ENCODE peak calls at places on chromosomes 6 and 20, in seven cellular contexts. A is Peyer's patch, K is cardiac fibroblast, L is foreskin fibroblast, R is psoas muscle, V is GM23338, H is lower lobe of right lung. Z is an unnamed sample.

GRCh38 chr6:142369266-142369665 is 67.5 kb downstream of the ADGRG6 start:
- DNase-seq in L (no peak), V (no peak), A (no peak), R (no peak), H (no peak), K (no peak), Z (no peak)

GRCh38 chr6:79117752-79118151 is 39.7 kb upstream of the PHIP start:
- DNase-seq in R (no peak), K (peak; percentile 43), V (no peak), H (no peak), L (peak; percentile 50), A (no peak), Z (no peak)

GRCh38 chr6:42441661-42442081 is 10.1 kb downstream of the TRERF1 start:
- DNase-seq in L (peak; percentile 45), R (no peak), V (peak; percentile 89), A (no peak), H (no peak), K (no peak), Z (peak; percentile 41)

GRCh38 chr6:34248198-34248726 is 544 bp downstream of the SMIM29 start:
- DNase-seq in L (peak; percentile 85), R (peak; percentile 69), K (peak; percentile 53), H (peak; percentile 83), A (peak; percentile 63), V (peak; percentile 65), Z (peak; percentile 66)

GRCh38 chr6:56437171-56437900 is 190.0 kb upstream of the COL21A1 start:
- DNase-seq in L (peak; percentile 51), H (no peak), A (no peak), R (no peak), V (no peak), K (no peak), Z (no peak)

GRCh38 chr6:111339294-111339693 is 143.7 kb downstream of the REV3L start:
- DNase-seq in V (no peak), H (no peak), K (no peak), R (no peak), L (no peak), A (no peak), Z (no peak)

GRCh38 chr20:62728781-62729300 is 20.2 kb downstream of the NTSR1 start:
- DNase-seq in V (no peak), H (peak; percentile 28), K (no peak), A (no peak), L (no peak), R (no peak), Z (no peak)

GRCh38 chr6:44194326-44194725 is 22.4 kb upstream of the MYMX start:
- DNase-seq in V (no peak), L (no peak), A (no peak), K (no peak), H (no peak), R (no peak), Z (no peak)

GRCh38 chr20:4997207-4997606 is 4.1 kb downstream of the SLC23A2 start:
- DNase-seq in V (no peak), L (no peak), H (no peak), R (no peak), A (no peak), K (no peak), Z (no peak)

GRCh38 chr6:73547046-73547445 is 26.2 kb upstream of the EEF1A1 start:
- DNase-seq in L (no peak), A (no peak), V (no peak), R (no peak), H (no peak), K (no peak), Z (no peak)

GRCh38 chr20:35174458-35175216 is 2.8 kb downstream of the PROCR start:
- DNase-seq in V (peak; percentile 81), R (peak; percentile 31), K (no peak), A (no peak), L (no peak), H (no peak), Z (no peak)

DNA sequence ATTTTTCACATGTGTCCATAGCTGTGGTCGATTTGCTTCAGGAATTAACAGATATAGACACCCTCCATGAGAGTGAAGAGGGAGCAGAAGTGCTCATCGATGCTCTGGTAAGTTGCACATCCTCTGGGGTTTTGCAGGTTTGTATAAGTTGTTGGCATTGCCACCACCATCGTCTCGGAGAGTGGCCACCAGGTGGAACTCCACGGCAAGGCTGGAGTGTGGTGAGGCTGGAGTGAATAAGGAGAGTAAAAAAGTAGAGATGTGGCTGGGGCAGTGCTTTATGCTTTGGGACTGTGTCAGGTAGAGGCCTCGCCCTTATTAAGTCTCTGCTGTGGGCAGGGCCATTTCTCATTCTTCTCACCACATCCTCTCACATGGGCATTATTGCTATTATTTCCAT is 63.7 kb downstream of the CTNNBL1 start:
- DNase-seq in H (no peak), K (no peak), V (peak; percentile 16), A (peak; percentile 18), R (no peak), L (no peak), Z (no peak)
- TF ChIP-seq CTCF in H (no peak), K (no peak), V (no peak), A (no peak), R (peak; percentile 41), L (no peak), Z (no peak)

DNA sequence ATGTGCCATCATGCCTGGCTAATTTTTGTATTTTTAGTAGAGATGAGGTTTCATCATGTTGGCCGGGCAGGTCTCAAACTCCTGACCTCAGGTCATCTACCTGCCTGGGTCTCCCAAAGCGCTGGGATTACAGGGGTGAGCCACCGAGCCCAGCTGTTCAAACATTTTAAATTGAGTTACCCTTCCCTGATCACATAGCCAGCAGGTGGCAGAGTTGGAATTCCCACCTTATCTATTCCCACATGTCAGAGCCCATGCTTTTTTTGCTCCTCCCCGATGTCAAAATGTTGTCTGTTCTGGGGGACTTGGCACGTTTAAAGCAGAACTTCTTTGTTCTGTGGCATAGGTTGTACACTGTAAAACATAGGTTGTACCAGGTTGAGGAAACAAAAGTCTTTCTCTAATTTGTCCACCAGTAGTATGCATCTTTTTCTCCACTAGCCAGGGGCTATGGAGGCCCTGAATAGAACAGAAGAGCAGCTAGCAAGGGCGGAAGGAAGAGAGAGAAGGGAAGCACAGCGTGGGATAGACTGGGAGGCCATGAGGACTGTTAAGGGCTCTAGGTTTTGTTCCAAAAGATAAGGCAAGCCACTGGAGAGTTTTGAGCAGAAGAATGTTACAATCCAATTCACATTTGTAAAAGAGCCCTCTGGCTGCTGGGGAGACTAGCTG is 7.3 kb upstream of the LBP start:
- DNase-seq in R (no peak), A (no peak), K (peak; percentile 44), L (peak; percentile 36), V (peak; percentile 87), H (no peak), Z (no peak)
- TF ChIP-seq CTCF in R (peak; percentile 9), A (peak; percentile 46), K (peak; percentile 32), L (peak; percentile 17), V (peak; percentile 67), H (peak; percentile 15), Z (no peak)

GRCh38 chr6:125750692-125751333 is 1.4 kb downstream of the HEY2 start:
- DNase-seq in R (no peak), L (no peak), A (no peak), H (no peak), V (no peak), K (no peak), Z (no peak)

GRCh38 chr6:125751334-125751916 is 2.0 kb downstream of the HEY2 start:
- DNase-seq in A (no peak), L (no peak), K (no peak), H (no peak), V (peak; percentile 46), R (no peak), Z (no peak)

GRCh38 chr6:125752773-125753172 is 3.3 kb downstream of the HEY2 start:
- DNase-seq in R (no peak), L (no peak), H (no peak), V (no peak), K (no peak), A (no peak), Z (no peak)

GRCh38 chr6:125753937-125754259 is 4.5 kb downstream of the HEY2 start:
- DNase-seq in H (no peak), L (no peak), K (no peak), V (no peak), A (no peak), R (no peak), Z (no peak)

GRCh38 chr6:125753218-125753936 is 3.9 kb downstream of the HEY2 start:
- DNase-seq in R (no peak), V (peak; percentile 34), A (no peak), H (no peak), L (peak; percentile 35), K (peak; percentile 70), Z (no peak)
- TF ChIP-seq CTCF in R (peak; percentile 43), V (peak; percentile 75), A (peak; percentile 45), H (peak; percentile 51), L (peak; percentile 26), K (peak; percentile 37), Z (peak; percentile 70)

DNA sequence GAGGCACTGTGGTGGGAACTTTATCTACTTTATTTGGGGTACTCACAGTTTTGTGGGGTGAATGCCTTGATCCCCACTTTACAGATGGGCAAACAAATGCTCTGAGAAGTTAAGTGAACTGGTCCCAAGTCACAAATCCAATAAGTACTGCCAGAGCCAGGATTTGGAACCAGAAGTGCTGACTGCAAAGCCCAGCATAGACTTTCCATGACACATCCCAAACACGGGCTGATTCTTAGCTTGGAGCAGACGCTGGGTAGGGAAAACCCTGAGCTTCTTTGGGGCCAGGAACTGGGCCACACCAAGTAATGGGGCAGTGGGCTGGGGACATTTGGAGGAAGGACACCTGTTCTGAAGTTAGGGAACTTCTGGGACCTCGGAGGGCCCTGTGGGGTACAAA is 20.3 kb downstream of the RIN2 start:
- DNase-seq in R (no peak), L (no peak), K (no peak), A (no peak), H (no peak), V (no peak), Z (no peak)
- TF ChIP-seq CTCF in R (no peak), L (no peak), K (no peak), A (no peak), H (no peak), V (no peak), Z (no peak)

GRCh38 chr6:85015396-85015990 is 251.1 kb upstream of the TBX18 start:
- DNase-seq in K (peak; percentile 85), L (peak; percentile 85), R (peak; percentile 28), H (peak; percentile 60), V (peak; percentile 93), A (no peak), Z (peak; percentile 18)
- TF ChIP-seq CTCF in K (peak; percentile 95), L (peak; percentile 58), R (peak; percentile 42), H (peak; percentile 63), V (peak; percentile 81), A (no peak), Z (peak; percentile 53)

Z was measured in activated CD8-positive, alpha-beta T cell treated with anti-CD3 and anti-CD28 coated beads for 36 hours.